ENCODE peak calls at places on chromosomes 11 and 22, in eight cellular contexts. K is Calu3, R is GM23338, H is GM19239, G is cardiac fibroblast, L is HepG2, Q is cardiac muscle cell, J is RWPE1. B is an unnamed sample.

GRCh38 chr22:23534851-23535717 is 45.0 kb downstream of the IGLL1 start:
- DNase-seq in K (no peak), R (no peak), H (no peak), G (no peak), L (no peak), Q (no peak), J (no peak), B (no peak)

GRCh38 chr22:24593810-24594568 is 1.1 kb upstream of the LRRC75B start:
- DNase-seq in K (no peak), R (no peak), H (no peak), G (no peak), L (peak), Q (no peak), J (no peak), B (no peak)

GRCh38 chr11:62324738-62325556 is 12.3 kb upstream of the ASRGL1 start:
- DNase-seq in K (no peak), R (peak), H (no peak), G (peak), L (peak), Q (peak), J (no peak), B (no peak)

GRCh38 chr11:95585071-95585751 is 204.4 kb downstream of the FAM76B start:
- DNase-seq in K (no peak), R (no peak), H (no peak), G (peak), L (no peak), Q (no peak), J (no peak), B (no peak)

GRCh38 chr11:26851696-26852095 is 129.8 kb upstream of the SLC5A12 start:
- DNase-seq in K (no peak), R (no peak), H (no peak), G (no peak), L (no peak), Q (no peak), J (no peak), B (no peak)

GRCh38 chr11:121415861-121416260 is 36.3 kb upstream of the SORL1 start:
- DNase-seq in K (peak), R (no peak), H (no peak), G (peak), L (no peak), Q (no peak), J (peak), B (no peak)

GRCh38 chr22:46613606-46613997 is 6.6 kb upstream of the GRAMD4 start:
- DNase-seq in K (peak), R (no peak), H (peak), G (peak), L (no peak), Q (no peak), J (no peak), B (peak)

GRCh38 chr11:29676993-29677392 is 339.8 kb downstream of the KCNA4 start:
- DNase-seq in K (no peak), R (no peak), H (no peak), G (no peak), L (no peak), Q (no peak), J (no peak), B (no peak)

GRCh38 chr11:33946930-33947329 is 55.1 kb upstream of the LMO2 start:
- DNase-seq in K (no peak), R (no peak), H (no peak), G (no peak), L (no peak), Q (no peak), J (no peak), B (no peak)

GRCh38 chr11:100817620-100818019 is 130.5 kb downstream of the ARHGAP42 start:
- DNase-seq in K (no peak), R (no peak), H (no peak), G (no peak), L (no peak), Q (no peak), J (no peak), B (no peak)

GRCh38 chr11:127492025-127492424 is 491.5 kb upstream of the KIRREL3 start:
- DNase-seq in K (no peak), R (no peak), H (no peak), G (no peak), L (no peak), Q (no peak), J (no peak), B (no peak)

GRCh38 chr11:34174411-34175041 is 69.1 kb downstream of the NAT10 start:
- DNase-seq in K (peak), R (peak), H (peak), G (peak), L (peak), Q (peak), J (peak), B (no peak)

GRCh38 chr11:64482588-64482987 is 108.4 kb upstream of the SLC22A12 start:
- DNase-seq in K (no peak), R (no peak), H (no peak), G (no peak), L (no peak), Q (no peak), J (no peak), B (no peak)

GRCh38 chr11:61021661-61022212 is 50.3 kb downstream of the CD6 start:
- DNase-seq in K (peak), R (peak), H (no peak), G (no peak), L (no peak), Q (no peak), J (peak), B (no peak)

GRCh38 chr11:124214027-124214426 is 26.9 kb upstream of the OR8G1 start:
- DNase-seq in K (no peak), R (no peak), H (no peak), G (no peak), L (no peak), Q (no peak), J (no peak), B (no peak)

GRCh38 chr11:73971175-73971719 is 11.4 kb downstream of the UCP2 start:
- DNase-seq in K (no peak), R (no peak), H (no peak), G (no peak), L (no peak), Q (no peak), J (no peak), B (no peak)